ENCODE peak calls at places on chromosome 1, in ten cellular contexts. D is COR-L47; U is thoracic aorta; J is fibroblast of the conjunctiva; E is GM13977; L is amniotic stem cell; V is activated T-helper 1 cell treated with Interleukin-2 at 50 U/mL for 16 hours; P is AG04449; Z is NCI-H1436; N is activated CD8-positive, alpha-beta memory T cell treated with anti-CD3 and anti-CD28 coated beads, Interleukin-2, amount 50 U/mL, for 4 hours. O is an unnamed sample.

GRCh38 chr1:109805486-109806180 is 41.9 kb upstream of the EPS8L3 start:
- DNase-seq in U (no peak), P (no peak), Z (no peak), D (peak), V (no peak), N (peak), E (no peak), L (no peak), J (no peak), O (no peak)

GRCh38 chr1:56758135-56758534 is 61.1 kb downstream of the FYB2 start:
- DNase-seq in U (no peak), P (no peak), N (no peak), Z (peak), J (no peak), L (no peak), E (no peak), V (no peak), D (peak), O (no peak)

GRCh38 chr1:156912861-156913808 is 7.3 kb upstream of the LRRC71 start:
- DNase-seq in U (no peak), L (no peak), E (no peak), D (no peak), P (no peak), J (no peak), N (no peak), Z (no peak), V (no peak), O (no peak)

GRCh38 chr1:199875337-199875736 is 152.2 kb upstream of the NR5A2 start:
- DNase-seq in N (no peak), P (no peak), U (no peak), E (no peak), V (no peak), J (no peak), D (no peak), Z (no peak), L (no peak), O (no peak)

GRCh38 chr1:218273757-218274505 is 11.2 kb upstream of the RRP15 start:
- DNase-seq in V (no peak), P (no peak), D (peak), E (no peak), L (no peak), Z (peak), J (no peak), N (no peak), U (no peak), O (no peak)

GRCh38 chr1:179785025-179785424 is 41.9 kb downstream of the FAM163A start:
- DNase-seq in E (no peak), N (no peak), U (no peak), P (no peak), D (peak), L (no peak), Z (no peak), V (no peak), J (no peak), O (no peak)

GRCh38 chr1:113760102-113760804 is 967 bp upstream of the PHTF1 start:
- DNase-seq in P (no peak), E (no peak), J (no peak), N (no peak), U (no peak), Z (peak), D (no peak), L (no peak), V (no peak), O (no peak)

GRCh38 chr1:6440198-6441126 is 15.9 kb downstream of the ESPN start:
- DNase-seq in N (peak), V (peak), Z (peak), J (no peak), D (peak), U (no peak), E (peak), L (no peak), P (no peak), O (peak)

GRCh38 chr1:19338323-19338762 is 26.2 kb downstream of the SLC66A1 start:
- DNase-seq in L (no peak), V (no peak), P (no peak), Z (no peak), J (peak), U (no peak), D (no peak), N (no peak), E (no peak), O (no peak)

GRCh38 chr1:63813829-63814277 is 40.0 kb downstream of the ROR1 start:
- DNase-seq in J (peak), D (no peak), N (no peak), U (no peak), P (no peak), L (no peak), Z (no peak), E (peak), V (no peak), O (no peak)

GRCh38 chr1:43885311-43885801 is 48.2 kb upstream of the ARTN start:
- DNase-seq in N (no peak), D (no peak), U (no peak), J (no peak), P (no peak), V (no peak), Z (peak), E (no peak), L (no peak), O (no peak)

GRCh38 chr1:234170622-234171021 is 202.6 kb upstream of the COA6 start:
- DNase-seq in U (no peak), N (no peak), D (no peak), E (no peak), Z (no peak), L (no peak), P (no peak), V (no peak), J (no peak), O (no peak)

GRCh38 chr1:199161766-199162303 is 523.0 kb downstream of the PTPRC start:
- DNase-seq in V (no peak), N (no peak), Z (no peak), L (no peak), J (no peak), D (no peak), U (no peak), P (no peak), E (no peak), O (no peak)

GRCh38 chr1:32992489-32993214 is 28.0 kb upstream of the RNF19B start:
- DNase-seq in P (peak), V (no peak), J (peak), D (no peak), N (no peak), L (peak), E (peak), Z (no peak), U (peak), O (no peak)

GRCh38 chr1:152932170-152932811 is 14.7 kb upstream of the SPRR5 start:
- DNase-seq in J (no peak), L (no peak), V (no peak), Z (no peak), U (no peak), N (no peak), E (no peak), P (no peak), D (no peak), O (no peak)

GRCh38 chr1:197418693-197419092 is 150.6 kb downstream of the CRB1 start:
- DNase-seq in N (no peak), V (no peak), D (no peak), Z (no peak), U (no peak), P (no peak), E (no peak), J (no peak), L (no peak), O (no peak)

O was measured in CD4-positive, alpha-beta T cell.